ENCODE peak calls at places on chromosome 1, in six cellular contexts. One of them, this sample, is unnamed.

GRCh38 chr1:72282271-72282656 is at the start of gene NEGR1:
- DNase-seq in AG09309: peak; percentile 35
- DNase-seq in brain microvascular endothelial cell: peak; percentile 62
- DNase-seq in cardiac septum: no peak
- DNase-seq in GM10248: no peak
- DNase-seq in colonic mucosa: peak; percentile 29
- DNase-seq in this sample: peak; percentile 74

GRCh38 chr1:211484738-211485479 is 7.1 kb downstream of the RD3 start:
- DNase-seq in AG09309: no peak
- DNase-seq in colonic mucosa: no peak
- DNase-seq in cardiac septum: peak; percentile 75
- DNase-seq in GM10248: no peak
- DNase-seq in brain microvascular endothelial cell: no peak
- DNase-seq in this sample: no peak

GRCh38 chr1:23132033-23132432 is 36.6 kb downstream of the LUZP1 start:
- DNase-seq in cardiac septum: no peak
- DNase-seq in GM10248: no peak
- DNase-seq in colonic mucosa: no peak
- DNase-seq in AG09309: no peak
- DNase-seq in brain microvascular endothelial cell: no peak
- DNase-seq in this sample: no peak

GRCh38 chr1:182056596-182057366 is 4.7 kb downstream of the ZNF648 start:
- DNase-seq in GM10248: no peak
- DNase-seq in colonic mucosa: peak; percentile 24
- DNase-seq in cardiac septum: no peak
- DNase-seq in AG09309: no peak
- DNase-seq in brain microvascular endothelial cell: no peak
- DNase-seq in this sample: no peak

GRCh38 chr1:98055457-98055856 is 134.6 kb upstream of the DPYD start:
- DNase-seq in brain microvascular endothelial cell: no peak
- DNase-seq in colonic mucosa: no peak
- DNase-seq in cardiac septum: no peak
- DNase-seq in GM10248: no peak
- DNase-seq in AG09309: no peak
- DNase-seq in this sample: no peak

GRCh38 chr1:228464487-228464983 is 22.6 kb upstream of the RNF187 start:
- DNase-seq in colonic mucosa: peak; percentile 64
- DNase-seq in brain microvascular endothelial cell: peak; percentile 84
- DNase-seq in cardiac septum: peak; percentile 87
- DNase-seq in AG09309: no peak
- DNase-seq in GM10248: peak; percentile 81
- DNase-seq in this sample: peak; percentile 83

GRCh38 chr1:210321552-210321951 is 7.2 kb upstream of the HHAT start:
- DNase-seq in cardiac septum: no peak
- DNase-seq in colonic mucosa: no peak
- DNase-seq in AG09309: no peak
- DNase-seq in GM10248: no peak
- DNase-seq in brain microvascular endothelial cell: no peak
- DNase-seq in this sample: no peak

GRCh38 chr1:44472614-44473262 is 67.7 kb downstream of the RNF220 start:
- DNase-seq in brain microvascular endothelial cell: no peak
- DNase-seq in GM10248: peak; percentile 42
- DNase-seq in colonic mucosa: no peak
- DNase-seq in AG09309: no peak
- DNase-seq in cardiac septum: no peak
- DNase-seq in this sample: peak; percentile 24

GRCh38 chr1:11531314-11531870 is 52.4 kb downstream of the DISP3 start:
- DNase-seq in AG09309: no peak
- DNase-seq in GM10248: no peak
- DNase-seq in brain microvascular endothelial cell: no peak
- DNase-seq in cardiac septum: peak; percentile 53
- DNase-seq in colonic mucosa: no peak
- DNase-seq in this sample: no peak

GRCh38 chr1:4668738-4669700 is 14.6 kb downstream of the AJAP1 start:
- DNase-seq in AG09309: no peak
- DNase-seq in brain microvascular endothelial cell: peak; percentile 78
- DNase-seq in cardiac septum: no peak
- DNase-seq in colonic mucosa: no peak
- DNase-seq in GM10248: no peak
- DNase-seq in this sample: no peak

This sample was measured in fibroblast of lung.